ENCODE peak calls at places on chromosome 10, in six cellular contexts. P, H, G, Q, E and B are unnamed samples.

GRCh38 chr10:28284126-28284525 is 18.7 kb downstream of the MPP7 start:
- DNase-seq in P (no peak), H (peak), G (no peak), Q (no peak), E (no peak), B (no peak)

GRCh38 chr10:86757110-86757790 is 831 bp downstream of the BMPR1A start:
- DNase-seq in P (no peak), H (peak), G (peak), Q (peak), E (peak), B (peak)

GRCh38 chr10:97711640-97712267 is 1.8 kb upstream of the MARVELD1 start:
- DNase-seq in P (no peak), H (no peak), G (no peak), Q (no peak), E (no peak), B (no peak)

GRCh38 chr10:116440330-116441030 is 12.8 kb downstream of the PNLIPRP3 start:
- DNase-seq in P (no peak), H (peak), G (no peak), Q (peak), E (no peak), B (no peak)

GRCh38 chr10:25304606-25305005 is 129.8 kb downstream of the GPR158 start:
- DNase-seq in P (no peak), H (no peak), G (no peak), Q (no peak), E (no peak), B (no peak)

GRCh38 chr10:133460208-133460769 is 6.5 kb downstream of the SCART1 start:
- DNase-seq in P (no peak), H (no peak), G (no peak), Q (no peak), E (no peak), B (no peak)

GRCh38 chr10:101839421-101840063 is 4.1 kb downstream of the KCNIP2 start:
- DNase-seq in P (no peak), H (peak), G (no peak), Q (peak), E (peak), B (peak)

GRCh38 chr10:71788954-71789353 is 15.6 kb upstream of the VSIR start:
- DNase-seq in P (no peak), H (no peak), G (no peak), Q (no peak), E (no peak), B (no peak)

GRCh38 chr10:132848306-132848705 is 62.4 kb upstream of the NKX6-2 start:
- DNase-seq in P (peak), H (no peak), G (no peak), Q (no peak), E (peak), B (no peak)

GRCh38 chr10:89151857-89152256 is 55.3 kb downstream of the CH25H start:
- DNase-seq in P (no peak), H (no peak), G (no peak), Q (no peak), E (no peak), B (no peak)

GRCh38 chr10:77603529-77603927 is 34.1 kb downstream of the KCNMA1 start:
- DNase-seq in P (no peak), H (no peak), G (no peak), Q (peak), E (no peak), B (no peak)

DNA sequence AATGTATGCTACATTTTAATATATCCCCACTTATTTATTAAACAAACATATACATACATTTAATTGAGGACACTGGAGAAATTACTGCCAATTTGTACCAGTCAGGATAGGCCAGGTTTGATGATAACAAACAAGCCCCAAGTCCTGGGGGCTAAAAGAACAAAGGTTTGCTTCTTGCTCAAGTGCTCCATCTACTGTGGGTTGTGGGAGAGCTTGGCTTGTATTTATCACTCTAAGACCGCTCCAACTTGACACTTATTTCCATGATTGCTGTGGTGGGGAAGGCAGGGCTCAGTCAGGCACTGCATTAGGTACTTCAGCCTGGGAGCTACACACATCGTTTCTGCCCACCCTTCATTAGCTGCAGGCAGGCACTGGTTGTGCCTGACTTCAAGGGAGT is 136.6 kb upstream of the ZNF32 start:
- DNase-seq in P (no peak), H (no peak), G (no peak), Q (no peak), E (no peak), B (no peak)
- TF ChIP-seq CTCF in P (no peak), H (no peak), G (no peak), Q (no peak), E (no peak), B (no peak)

GRCh38 chr10:15369642-15370211 is 1.4 kb downstream of the FAM171A1 start:
- DNase-seq in P (no peak), H (no peak), G (no peak), Q (no peak), E (peak), B (no peak)

GRCh38 chr10:15368456-15368855 is 2.6 kb downstream of the FAM171A1 start:
- DNase-seq in P (no peak), H (no peak), G (no peak), Q (no peak), E (no peak), B (no peak)

GRCh38 chr10:15370212-15370740 is 813 bp downstream of the FAM171A1 start:
- DNase-seq in P (no peak), H (peak), G (no peak), Q (peak), E (peak), B (no peak)

GRCh38 chr10:15373199-15373598 is 2.1 kb upstream of the FAM171A1 start:
- DNase-seq in P (no peak), H (no peak), G (no peak), Q (no peak), E (no peak), B (no peak)

DNA sequence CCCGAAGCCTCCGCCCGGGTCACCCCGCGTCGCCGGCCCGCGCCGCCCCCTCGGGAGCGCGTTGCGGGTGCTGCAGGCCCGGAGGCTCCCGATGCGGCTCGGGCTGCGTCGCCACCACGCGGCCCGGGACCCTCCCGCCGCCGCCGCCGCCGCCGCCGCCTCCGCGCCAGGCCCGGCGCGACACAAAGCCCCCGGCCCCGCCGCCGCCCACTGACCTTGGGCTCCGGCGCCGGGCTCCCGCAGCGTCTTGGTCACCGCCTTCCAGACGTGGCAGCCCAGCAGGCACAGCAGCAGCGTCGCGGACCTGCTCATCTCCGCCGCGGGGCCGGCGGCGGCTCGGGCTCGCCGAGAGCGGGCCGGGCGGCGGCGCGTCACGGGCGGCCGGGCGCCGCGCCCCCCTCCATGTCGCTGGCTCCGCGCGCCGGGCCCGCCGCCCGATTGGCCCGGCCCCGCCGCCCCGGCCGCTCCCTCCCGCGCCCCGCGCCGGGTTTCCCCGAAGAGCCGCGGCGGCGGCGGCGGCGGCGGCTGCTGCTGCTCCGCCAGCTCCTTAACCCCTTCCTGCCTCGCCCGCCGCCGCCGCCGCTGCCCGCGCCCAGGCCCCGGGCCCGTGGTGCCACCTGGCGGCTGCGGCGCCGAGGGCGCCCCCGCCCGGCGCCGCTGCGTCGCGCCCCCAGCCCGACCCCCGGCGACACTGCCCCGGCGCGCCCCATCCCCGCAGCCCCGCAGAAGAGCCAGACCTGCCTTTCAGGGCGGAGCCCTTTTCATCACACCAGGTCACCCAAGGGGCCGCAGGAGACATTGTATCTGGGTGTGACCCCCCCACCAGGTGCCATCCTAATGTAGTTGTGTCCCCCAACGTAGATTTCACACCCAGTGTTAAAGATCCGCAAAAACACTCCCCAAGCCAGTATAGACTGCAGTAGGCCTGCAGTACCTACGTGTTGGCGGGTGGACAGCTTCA is at the start of gene FAM171A1:
- DNase-seq in P (no peak), H (peak), G (no peak), Q (peak), E (peak), B (peak)
- TF ChIP-seq CTCF in P (no peak), H (peak), G (peak), Q (peak), E (peak), B (no peak)

DNA sequence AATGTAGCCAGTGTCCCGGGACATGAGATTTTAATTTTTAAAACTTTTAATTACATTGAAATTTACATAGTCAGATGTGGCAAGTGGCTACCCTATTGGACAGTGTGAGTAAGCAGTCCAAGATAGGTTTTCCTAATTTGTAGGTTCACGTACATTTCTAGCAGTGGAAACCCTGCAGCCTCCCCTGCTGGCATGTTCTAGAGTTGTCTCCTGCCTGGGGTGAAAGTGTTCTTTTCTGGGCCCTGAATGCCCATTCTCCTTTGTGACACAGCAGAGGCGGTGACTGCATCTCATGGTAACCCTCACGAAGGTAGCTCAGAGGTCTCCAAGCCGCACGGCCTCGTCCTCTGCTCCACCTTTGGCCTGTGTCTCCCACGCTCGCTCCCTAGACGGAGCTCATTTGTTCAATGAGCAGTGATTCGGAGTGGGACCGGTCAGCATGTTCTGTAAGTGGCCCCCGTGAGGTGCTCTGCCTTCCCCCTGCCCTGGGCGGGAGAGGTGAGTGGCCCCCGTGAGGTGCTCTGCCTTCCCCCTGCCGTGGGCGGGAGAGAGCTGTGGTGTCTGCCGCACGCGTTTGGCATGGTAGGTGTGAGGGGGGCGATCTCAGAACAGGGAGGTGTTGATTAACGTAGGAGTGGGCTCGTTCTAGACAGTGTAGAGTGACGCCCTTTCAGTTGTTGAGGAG is 18.0 kb downstream of the WDR37 start:
- DNase-seq in P (no peak), H (no peak), G (no peak), Q (no peak), E (no peak), B (no peak)
- TF ChIP-seq CTCF in P (no peak), H (peak), G (no peak), Q (no peak), E (no peak), B (no peak)

GRCh38 chr10:58712982-58713381 is 200.3 kb downstream of the BICC1 start:
- DNase-seq in P (no peak), H (no peak), G (no peak), Q (no peak), E (no peak), B (no peak)

GRCh38 chr10:58712136-58712535 is 199.5 kb downstream of the BICC1 start:
- DNase-seq in P (no peak), H (no peak), G (no peak), Q (no peak), E (no peak), B (no peak)

GRCh38 chr10:58718596-58718995 is 205.9 kb downstream of the BICC1 start:
- DNase-seq in P (no peak), H (no peak), G (no peak), Q (no peak), E (no peak), B (no peak)

GRCh38 chr10:58715056-58715455 is 202.4 kb downstream of the BICC1 start:
- DNase-seq in P (no peak), H (no peak), G (no peak), Q (no peak), E (no peak), B (no peak)

GRCh38 chr10:58714436-58714835 is 201.8 kb downstream of the BICC1 start:
- DNase-seq in P (no peak), H (no peak), G (no peak), Q (no peak), E (no peak), B (no peak)
- TF ChIP-seq CTCF in P (no peak), H (no peak), G (no peak), Q (no peak), E (peak), B (no peak)

DNA sequence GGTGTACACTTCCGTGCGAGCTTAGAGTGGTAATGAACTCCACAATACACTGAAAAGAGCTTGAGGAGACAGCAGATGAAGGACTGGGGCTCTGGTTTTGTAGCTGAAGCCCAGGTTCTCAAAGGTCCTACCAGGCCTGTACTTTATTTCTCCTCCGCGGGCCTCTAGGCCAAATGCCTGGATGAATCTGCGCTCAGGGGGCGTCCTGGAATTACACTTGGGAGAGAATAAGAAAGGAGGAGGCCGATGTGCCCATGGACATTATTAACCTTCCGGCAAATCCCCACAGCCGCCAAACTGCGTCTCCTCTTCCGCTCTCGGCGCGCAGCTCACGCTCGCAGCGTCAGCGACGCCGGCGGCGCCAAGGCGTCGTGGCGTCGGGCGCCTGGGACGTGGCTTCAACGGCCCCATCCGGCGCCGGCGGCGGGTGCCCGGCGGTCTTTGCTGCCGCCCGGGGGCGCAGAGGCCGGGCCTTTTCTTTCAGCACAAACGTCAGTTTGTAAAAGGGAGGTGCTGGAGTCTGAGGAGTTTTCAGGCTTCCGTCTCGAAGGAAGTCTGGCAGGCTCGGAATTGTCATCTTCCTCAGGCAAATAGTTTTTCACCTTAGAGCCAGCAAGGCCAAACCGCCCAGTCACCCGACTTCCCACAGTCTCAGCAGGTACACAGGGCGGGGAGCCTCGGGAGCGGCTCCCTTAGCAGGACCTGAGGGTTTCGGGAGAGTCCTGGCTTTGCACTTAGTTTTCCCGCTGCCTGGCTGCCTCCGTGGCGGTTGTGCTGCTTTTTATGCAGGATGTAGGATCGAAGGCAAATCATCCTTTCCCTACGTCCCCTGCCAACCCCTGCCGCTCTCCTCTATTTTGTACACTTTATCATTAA is at the start of gene CCDC7:
- DNase-seq in P (peak), H (peak), G (peak), Q (peak), E (peak), B (peak)
- TF ChIP-seq CTCF in P (peak), H (peak), G (peak), Q (peak), E (peak), B (peak)

GRCh38 chr10:117543245-117543998 is 876 bp downstream of the EMX2 start:
- DNase-seq in P (peak), H (no peak), G (no peak), Q (no peak), E (no peak), B (peak)

GRCh38 chr10:117542706-117543244 is at the start of gene EMX2:
- DNase-seq in P (no peak), H (no peak), G (no peak), Q (no peak), E (no peak), B (no peak)

GRCh38 chr10:117544729-117545140 is 2.2 kb downstream of the EMX2 start:
- DNase-seq in P (peak), H (no peak), G (no peak), Q (no peak), E (no peak), B (no peak)

GRCh38 chr10:117545141-117546019 is 2.8 kb downstream of the EMX2 start:
- DNase-seq in P (peak), H (no peak), G (no peak), Q (no peak), E (no peak), B (no peak)

GRCh38 chr10:117543999-117544728 is 1.6 kb downstream of the EMX2 start:
- DNase-seq in P (peak), H (no peak), G (no peak), Q (no peak), E (no peak), B (no peak)
- TF ChIP-seq CTCF in P (no peak), H (no peak), G (no peak), Q (no peak), E (no peak), B (no peak)